ENCODE peak calls at places on chromosomes 11 and 22, in six cellular contexts. T is activated effector memory CD4-positive, alpha-beta T cell treated with Interleukin-2 at 50 U/mL for 16 hours; P is amniotic epithelial cell; G is coronary artery; W is RPMI7951; Z is NCI-H69. I is an unnamed sample.
A peak's percentile ranks its signal among the peaks of the same experiment; 100 is the strongest.

GRCh38 chr22:19176732-19177131 is 1.8 kb downstream of the SLC25A1 start:
- DNase-seq in G (no peak), T (no peak), P (no peak), Z (no peak), W (no peak), I (no peak)

GRCh38 chr11:65620666-65621065 is 5.1 kb downstream of the PCNX3 start:
- DNase-seq in G (no peak), T (no peak), Z (no peak), W (no peak), P (no peak), I (no peak)

GRCh38 chr11:134139873-134140331 is 71.0 kb downstream of the JAM3 start:
- DNase-seq in P (peak; percentile 81), G (no peak), Z (peak; percentile 73), T (peak; percentile 14), W (peak; percentile 78), I (peak; percentile 78)

GRCh38 chr22:46798366-46799057 is 36.1 kb downstream of the TBC1D22A start:
- DNase-seq in Z (peak; percentile 82), P (peak; percentile 58), T (peak; percentile 69), G (peak; percentile 77), W (peak; percentile 60), I (peak; percentile 50)

GRCh38 chr11:66881436-66881835 is 24.6 kb downstream of the LRFN4 start:
- DNase-seq in G (no peak), T (no peak), W (no peak), Z (peak; percentile 66), P (no peak), I (no peak)

GRCh38 chr11:101870510-101870909 is 44.3 kb upstream of the CEP126 start:
- DNase-seq in P (peak; percentile 73), Z (no peak), W (peak; percentile 81), G (no peak), T (no peak), I (peak; percentile 62)

GRCh38 chr11:111911563-111912401 is at the start of gene CRYAB:
- DNase-seq in G (peak; percentile 99), P (peak; percentile 70), W (peak; percentile 41), T (no peak), Z (no peak), I (peak; percentile 23)

GRCh38 chr11:6505577-6506240 is 8.6 kb downstream of the DNHD1 start:
- DNase-seq in P (peak; percentile 70), G (no peak), W (peak; percentile 68), Z (peak; percentile 67), T (no peak), I (peak; percentile 92)

GRCh38 chr11:76660533-76661305 is 9.8 kb downstream of the LRRC32 start:
- DNase-seq in W (no peak), Z (no peak), G (peak; percentile 78), T (no peak), P (no peak), I (no peak)

GRCh38 chr11:31958086-31958735 is 132.7 kb upstream of the RCN1 start:
- DNase-seq in G (no peak), Z (peak; percentile 82), W (peak; percentile 40), P (peak; percentile 29), T (peak; percentile 26), I (no peak)

GRCh38 chr11:114820621-114821020 is 142.3 kb downstream of the NXPE2 start:
- DNase-seq in T (no peak), P (no peak), Z (no peak), G (no peak), W (no peak), I (no peak)

GRCh38 chr11:43738600-43739409 is 58.3 kb downstream of the HSD17B12 start:
- DNase-seq in W (peak; percentile 86), T (no peak), G (no peak), Z (peak; percentile 50), P (peak; percentile 85), I (no peak)

GRCh38 chr22:22410121-22410520 is 98.4 kb downstream of the ZNF280B start:
- DNase-seq in Z (peak; percentile 88), P (no peak), W (peak; percentile 64), G (no peak), T (no peak), I (no peak)

GRCh38 chr11:116826751-116827431 is 2.8 kb upstream of the APOC3 start:
- DNase-seq in W (no peak), Z (no peak), T (no peak), P (peak; percentile 14), G (no peak), I (no peak)

GRCh38 chr22:35524966-35525686 is 15.5 kb upstream of the RASD2 start:
- DNase-seq in W (peak; percentile 50), Z (peak; percentile 98), P (no peak), G (no peak), T (no peak), I (no peak)

GRCh38 chr11:72445423-72445822 is 11.1 kb upstream of the CLPB start:
- DNase-seq in T (no peak), G (no peak), W (no peak), P (no peak), Z (no peak), I (no peak)

GRCh38 chr11:61345170-61345610 is 12.2 kb downstream of the TKFC start:
- DNase-seq in Z (peak; percentile 52), G (peak; percentile 69), P (no peak), T (no peak), W (peak; percentile 85), I (no peak)

GRCh38 chr22:26553056-26553752 is 36.7 kb downstream of the TPST2 start:
- DNase-seq in T (no peak), G (no peak), P (peak; percentile 77), W (peak; percentile 79), Z (peak; percentile 12), I (peak; percentile 79)

GRCh38 chr22:38788016-38788415 is 5.9 kb downstream of the DNAL4 start:
- DNase-seq in Z (peak; percentile 16), G (no peak), P (peak; percentile 11), T (no peak), W (peak; percentile 62), I (no peak)

GRCh38 chr11:2091786-2092463 is 47.3 kb downstream of the IGF2 start:
- DNase-seq in Z (no peak), G (no peak), P (no peak), T (no peak), W (no peak), I (no peak)

GRCh38 chr11:44018127-44018521 is 29.7 kb upstream of the ACCSL start:
- DNase-seq in P (no peak), Z (peak; percentile 68), T (no peak), G (peak; percentile 79), W (no peak), I (no peak)

GRCh38 chr11:1521382-1522080 is 35.0 kb upstream of the MOB2 start:
- DNase-seq in T (no peak), Z (no peak), G (no peak), P (no peak), W (no peak), I (no peak)

GRCh38 chr11:90803781-90804180 is 580.9 kb upstream of the CHORDC1 start:
- DNase-seq in G (no peak), Z (peak; percentile 14), W (no peak), P (no peak), T (no peak), I (no peak)

GRCh38 chr11:73141031-73141308 is 1.1 kb downstream of the FCHSD2 start:
- DNase-seq in G (no peak), W (no peak), Z (peak; percentile 77), T (peak; percentile 4), P (no peak), I (peak; percentile 45)

GRCh38 chr11:128501008-128501407 is 86.3 kb downstream of the ETS1 start:
- DNase-seq in Z (no peak), T (no peak), P (no peak), G (no peak), W (no peak), I (no peak)

GRCh38 chr11:72333657-72334056 is 89.7 kb upstream of the PHOX2A start:
- DNase-seq in Z (peak; percentile 37), T (peak; percentile 15), P (peak; percentile 43), G (no peak), W (no peak), I (no peak)

GRCh38 chr11:2077061-2077802 is 62.0 kb downstream of the IGF2 start:
- DNase-seq in W (peak; percentile 67), Z (peak; percentile 69), G (no peak), T (no peak), P (peak; percentile 95), I (peak; percentile 51)

GRCh38 chr22:17130199-17130598 is 9.0 kb upstream of the TMEM121B start:
- DNase-seq in T (no peak), P (peak; percentile 9), W (peak; percentile 19), Z (no peak), G (no peak), I (peak; percentile 29)

GRCh38 chr11:70544774-70545625 is 146.7 kb downstream of the CTTN start:
- DNase-seq in T (no peak), P (no peak), G (no peak), Z (peak; percentile 20), W (peak; percentile 17), I (no peak)

GRCh38 chr11:114308689-114309089 is 12.5 kb downstream of the NNMT start:
- DNase-seq in W (peak; percentile 66), P (peak; percentile 80), G (peak; percentile 87), Z (peak; percentile 90), T (no peak), I (no peak)

GRCh38 chr11:123438191-123438627 is 8.1 kb downstream of the GRAMD1B start:
- DNase-seq in Z (peak; percentile 29), G (no peak), W (peak; percentile 81), T (no peak), P (peak; percentile 29), I (no peak)

GRCh38 chr11:123526027-123526805 is 96.1 kb downstream of the GRAMD1B start:
- DNase-seq in Z (no peak), T (no peak), W (no peak), G (no peak), P (no peak), I (no peak)

GRCh38 chr11:105177658-105178057 is 38.1 kb upstream of the CARD18 start:
- DNase-seq in W (peak; percentile 59), P (peak; percentile 52), Z (no peak), G (no peak), T (no peak), I (no peak)

GRCh38 chr11:119592642-119593041 is 136.4 kb downstream of the NECTIN1 start:
- DNase-seq in T (no peak), W (no peak), G (no peak), Z (no peak), P (no peak), I (no peak)

GRCh38 chr11:79864882-79865281 is 424.1 kb upstream of the TENM4 start:
- DNase-seq in T (no peak), Z (peak; percentile 58), G (no peak), W (no peak), P (no peak), I (no peak)

GRCh38 chr11:134228625-134229024 is 4.2 kb downstream of the VPS26B start:
- DNase-seq in P (no peak), T (no peak), Z (no peak), G (no peak), W (no peak), I (no peak)

GRCh38 chr11:6405039-6405667 is 13.7 kb downstream of the APBB1 start:
- DNase-seq in T (no peak), W (no peak), Z (peak; percentile 89), G (no peak), P (peak; percentile 70), I (no peak)